ENCODE peak calls at places on chromosomes 3 and 15, in eight cellular contexts. C, P, U, O, R, D, W and J are unnamed samples.

GRCh38 chr15:52764731-52765130 is 25.4 kb downstream of the ONECUT1 start:
- DNase-seq in C (no peak), P (no peak), U (no peak), O (no peak), R (no peak), D (no peak), W (no peak), J (no peak)

GRCh38 chr15:73991726-73992593 is at the start of gene STOML1:
- DNase-seq in C (peak; percentile 99), P (peak; percentile 94), U (peak; percentile 90), O (peak; percentile 97), R (peak; percentile 78), D (peak; percentile 98), W (peak; percentile 93), J (peak; percentile 95)

GRCh38 chr3:118541791-118542190 is 492.9 kb downstream of the IGSF11 start:
- DNase-seq in C (no peak), P (no peak), U (no peak), O (no peak), R (no peak), D (no peak), W (no peak), J (no peak)

GRCh38 chr3:181782306-181782924 is 70.7 kb downstream of the SOX2 start:
- DNase-seq in C (no peak), P (peak; percentile 66), U (no peak), O (no peak), R (no peak), D (no peak), W (peak; percentile 43), J (no peak)

GRCh38 chr15:58286541-58286940 is 145.2 kb upstream of the LIPC start:
- DNase-seq in C (no peak), P (no peak), U (no peak), O (no peak), R (no peak), D (no peak), W (no peak), J (no peak)

GRCh38 chr3:151169262-151169661 is 33.8 kb downstream of the GPR171 start:
- DNase-seq in C (no peak), P (no peak), U (no peak), O (peak; percentile 17), R (no peak), D (no peak), W (no peak), J (no peak)

GRCh38 chr15:41043276-41043675 is 72.8 kb downstream of the INO80 start:
- DNase-seq in C (no peak), P (peak; percentile 88), U (no peak), O (no peak), R (no peak), D (no peak), W (peak; percentile 54), J (no peak)

GRCh38 chr3:177196473-177197040 is 725 bp downstream of the TBL1XR1 start:
- DNase-seq in C (peak; percentile 20), P (peak; percentile 51), U (peak; percentile 23), O (peak; percentile 60), R (no peak), D (peak; percentile 73), W (peak; percentile 58), J (peak; percentile 55)

GRCh38 chr3:58536501-58537411 is at the start of gene ACOX2:
- DNase-seq in C (no peak), P (peak; percentile 84), U (no peak), O (no peak), R (no peak), D (peak; percentile 2), W (peak; percentile 49), J (no peak)

GRCh38 chr15:40511472-40512133 is 40.8 kb downstream of the CHST14 start:
- DNase-seq in C (no peak), P (peak; percentile 29), U (no peak), O (no peak), R (peak; percentile 11), D (peak; percentile 74), W (peak; percentile 23), J (peak; percentile 12)

GRCh38 chr3:112020653-112021052 is 13.9 kb upstream of the TMPRSS7 start:
- DNase-seq in C (no peak), P (no peak), U (no peak), O (no peak), R (no peak), D (no peak), W (no peak), J (no peak)

GRCh38 chr3:85535517-85535916 is 576.7 kb downstream of the CADM2 start:
- DNase-seq in C (no peak), P (no peak), U (no peak), O (no peak), R (no peak), D (no peak), W (no peak), J (no peak)

GRCh38 chr3:27800261-27800660 is 78.1 kb upstream of the EOMES start:
- DNase-seq in C (no peak), P (no peak), U (no peak), O (no peak), R (no peak), D (no peak), W (no peak), J (no peak)

GRCh38 chr3:183158552-183159006 is 4.0 kb downstream of the LAMP3 start:
- DNase-seq in C (no peak), P (peak; percentile 73), U (no peak), O (peak; percentile 38), R (no peak), D (peak; percentile 91), W (peak; percentile 62), J (no peak)

GRCh38 chr3:53350652-53351051 is 3.3 kb upstream of the DCP1A start:
- DNase-seq in C (no peak), P (no peak), U (no peak), O (no peak), R (no peak), D (peak; percentile 25), W (no peak), J (no peak)

GRCh38 chr3:52291508-52292181 is 4.0 kb downstream of the GLYCTK start:
- DNase-seq in C (peak; percentile 12), P (no peak), U (peak; percentile 26), O (peak; percentile 62), R (no peak), D (peak; percentile 71), W (no peak), J (peak; percentile 33)

GRCh38 chr3:2172561-2173171 is 74.0 kb downstream of the CNTN4 start:
- DNase-seq in C (no peak), P (no peak), U (no peak), O (no peak), R (no peak), D (no peak), W (no peak), J (no peak)

GRCh38 chr15:85419200-85419599 is 38.8 kb downstream of the AKAP13 start:
- DNase-seq in C (no peak), P (peak; percentile 31), U (no peak), O (no peak), R (no peak), D (no peak), W (no peak), J (no peak)

GRCh38 chr3:158991146-158991705 is 189.4 kb downstream of the MFSD1 start:
- DNase-seq in C (no peak), P (no peak), U (no peak), O (no peak), R (no peak), D (no peak), W (no peak), J (no peak)

GRCh38 chr3:60573494-60573893 is 677.8 kb downstream of the FHIT start:
- DNase-seq in C (no peak), P (no peak), U (no peak), O (no peak), R (no peak), D (no peak), W (peak; percentile 37), J (no peak)